ENCODE peak calls at places on chromosomes 11 and 22, in five cellular contexts. O is ovary, U is iPS DF 19.7, P is ELF-1, C is foreskin fibroblast. A is an unnamed sample.

GRCh38 chr11:34219862-34220490 is 114.5 kb downstream of the NAT10 start:
- DNase-seq in O (no peak), U (no peak), P (no peak), C (no peak), A (peak)

GRCh38 chr11:71563401-71563800 is 2.0 kb upstream of the KRTAP5-10 start:
- DNase-seq in O (no peak), U (peak), P (peak), C (peak), A (no peak)

GRCh38 chr11:102989379-102990047 is 34.0 kb upstream of the MMP13 start:
- DNase-seq in O (no peak), U (no peak), P (no peak), C (peak), A (no peak)

GRCh38 chr11:132353255-132353654 is 982.8 kb downstream of the NTM start:
- DNase-seq in O (no peak), U (no peak), P (no peak), C (no peak), A (no peak)

GRCh38 chr11:72722050-72722748 is 30.0 kb downstream of the ARAP1 start:
- DNase-seq in O (peak), U (no peak), P (peak), C (peak), A (peak)

GRCh38 chr11:121421149-121421906 is 30.8 kb upstream of the SORL1 start:
- DNase-seq in O (no peak), U (no peak), P (no peak), C (no peak), A (no peak)

GRCh38 chr22:42645341-42645937 is 3.8 kb downstream of the CYB5R3 start:
- DNase-seq in O (peak), U (no peak), P (peak), C (no peak), A (no peak)

GRCh38 chr11:3056296-3057068 is 741 bp downstream of the CARS1 start:
- DNase-seq in O (no peak), U (no peak), P (peak), C (no peak), A (no peak)

GRCh38 chr22:32733900-32734299 is 67.6 kb upstream of the TIMP3 start:
- DNase-seq in O (no peak), U (no peak), P (no peak), C (no peak), A (no peak)

GRCh38 chr11:14956111-14956510 is 16.0 kb downstream of the CALCA start:
- DNase-seq in O (no peak), U (no peak), P (no peak), C (no peak), A (no peak)

GRCh38 chr11:65506770-65507485 is 8.1 kb downstream of the MALAT1 start:
- DNase-seq in O (peak), U (no peak), P (peak), C (peak), A (peak)

GRCh38 chr11:64284962-64285884 is at the start of gene GPR137:
- DNase-seq in O (peak), U (no peak), P (peak), C (peak), A (peak)

GRCh38 chr11:86174101-86175046 is 70.2 kb upstream of the EED start:
- DNase-seq in O (peak), U (no peak), P (peak), C (peak), A (peak)

GRCh38 chr11:67696998-67697397 is 22.6 kb upstream of the ALDH3B2 start:
- DNase-seq in O (no peak), U (no peak), P (no peak), C (no peak), A (no peak)

GRCh38 chr11:64263947-64264317 is 12.6 kb downstream of the PLCB3 start:
- DNase-seq in O (no peak), U (no peak), P (no peak), C (no peak), A (no peak)

GRCh38 chr22:29726512-29727247 is 6.9 kb downstream of the CABP7 start:
- DNase-seq in O (no peak), U (no peak), P (peak), C (no peak), A (no peak)

GRCh38 chr11:70191495-70192140 is 11.5 kb upstream of the FADD start:
- DNase-seq in O (peak), U (no peak), P (peak), C (peak), A (peak)

GRCh38 chr22:49255741-49256318 is 571.8 kb downstream of the BRD1 start:
- DNase-seq in O (no peak), U (no peak), P (no peak), C (no peak), A (no peak)

GRCh38 chr11:119791047-119791446 is 62.0 kb upstream of the NECTIN1 start:
- DNase-seq in O (no peak), U (no peak), P (no peak), C (no peak), A (no peak)

GRCh38 chr11:95067042-95067827 is 516 bp downstream of the SRSF8 start:
- DNase-seq in O (peak), U (peak), P (peak), C (peak), A (peak)

GRCh38 chr11:112157274-112157766 is 6.6 kb downstream of the IL18 start:
- DNase-seq in O (no peak), U (no peak), P (no peak), C (peak), A (no peak)

GRCh38 chr11:119061256-119061655 is 4.3 kb upstream of the HYOU1 start:
- DNase-seq in O (no peak), U (no peak), P (no peak), C (no peak), A (no peak)

GRCh38 chr22:50072167-50072555 is 13.1 kb downstream of the MLC1 start:
- DNase-seq in O (no peak), U (no peak), P (no peak), C (no peak), A (no peak)

GRCh38 chr11:2521681-2522630 is 77.1 kb downstream of the KCNQ1 start:
- DNase-seq in O (no peak), U (no peak), P (no peak), C (no peak), A (peak)

GRCh38 chr11:76885390-76886097 is 24.8 kb downstream of the ACER3 start:
- DNase-seq in O (no peak), U (no peak), P (no peak), C (peak), A (peak)

GRCh38 chr11:67178878-67179277 is 59.8 kb downstream of the KDM2A start:
- DNase-seq in O (no peak), U (no peak), P (no peak), C (no peak), A (no peak)

GRCh38 chr11:34204396-34205279 is 99.2 kb downstream of the NAT10 start:
- DNase-seq in O (no peak), U (no peak), P (no peak), C (no peak), A (no peak)

GRCh38 chr11:43278302-43278956 is 33.4 kb upstream of the API5 start:
- DNase-seq in O (no peak), U (no peak), P (peak), C (no peak), A (no peak)

GRCh38 chr11:46676436-46677158 is 23.8 kb downstream of the ARHGAP1 start:
- DNase-seq in O (no peak), U (no peak), P (no peak), C (no peak), A (peak)

GRCh38 chr11:25317221-25317620 is 820.4 kb downstream of the LUZP2 start:
- DNase-seq in O (no peak), U (no peak), P (no peak), C (no peak), A (no peak)

GRCh38 chr11:74822187-74822586 is 73.5 kb downstream of the RNF169 start:
- DNase-seq in O (no peak), U (no peak), P (no peak), C (peak), A (no peak)

GRCh38 chr11:11668781-11669180 is 47.0 kb upstream of the GALNT18 start:
- DNase-seq in O (no peak), U (no peak), P (no peak), C (no peak), A (no peak)

GRCh38 chr22:45648320-45649070 is 23.1 kb upstream of the ATXN10 start:
- DNase-seq in O (no peak), U (no peak), P (no peak), C (no peak), A (no peak)

GRCh38 chr22:38177926-38178604 is 3.6 kb downstream of the PLA2G6 start:
- DNase-seq in O (peak), U (no peak), P (peak), C (peak), A (no peak)

GRCh38 chr11:27697679-27698275 is 2.5 kb downstream of the BDNF start:
- DNase-seq in O (no peak), U (no peak), P (no peak), C (no peak), A (no peak)